ENCODE peak calls at places on chromosome 17, in eight cellular contexts. C is fibroblast of the aortic adventitia, Z is coronary artery, N is ovary, O is bronchial epithelial cell, B is GM23338, X is cardiac fibroblast, T is hepatocyte. J is an unnamed sample.

GRCh38 chr17:80637286-80637703 is 92.7 kb downstream of the RPTOR start:
- DNase-seq in C (no peak), Z (no peak), N (no peak), O (peak; percentile 19), B (no peak), X (no peak), T (peak; percentile 26), J (no peak)

GRCh38 chr17:55344514-55344997 is 77.1 kb downstream of the MMD start:
- DNase-seq in C (no peak), Z (no peak), N (no peak), O (no peak), B (no peak), X (no peak), T (no peak), J (no peak)

GRCh38 chr17:67239597-67239996 is 5.4 kb downstream of the HELZ start:
- DNase-seq in C (peak; percentile 83), Z (no peak), N (no peak), O (peak; percentile 67), B (no peak), X (peak; percentile 57), T (peak; percentile 72), J (peak; percentile 60)

GRCh38 chr17:67403065-67403464 is 26.0 kb downstream of the PITPNC1 start:
- DNase-seq in C (no peak), Z (no peak), N (no peak), O (no peak), B (no peak), X (no peak), T (no peak), J (no peak)

GRCh38 chr17:31404028-31404949 is 12.8 kb downstream of the RAB11FIP4 start:
- DNase-seq in C (no peak), Z (peak; percentile 55), N (no peak), O (peak; percentile 20), B (no peak), X (no peak), T (no peak), J (no peak)

GRCh38 chr17:386145-386876 is 33.7 kb upstream of the RPH3AL start:
- DNase-seq in C (no peak), Z (no peak), N (peak; percentile 83), O (no peak), B (peak; percentile 80), X (peak; percentile 30), T (peak; percentile 87), J (peak; percentile 13)

GRCh38 chr17:65551641-65552040 is 9.8 kb downstream of the AXIN2 start:
- DNase-seq in C (no peak), Z (no peak), N (no peak), O (no peak), B (no peak), X (no peak), T (no peak), J (no peak)

GRCh38 chr17:3911271-3912053 is 4.8 kb downstream of the P2RX1 start:
- DNase-seq in C (no peak), Z (no peak), N (no peak), O (no peak), B (peak; percentile 55), X (no peak), T (no peak), J (no peak)

GRCh38 chr17:39304188-39304587 is 78.4 kb upstream of the STAC2 start:
- DNase-seq in C (no peak), Z (no peak), N (no peak), O (no peak), B (no peak), X (no peak), T (no peak), J (no peak)

GRCh38 chr17:7173687-7174602 is 5.2 kb downstream of the ASGR1 start:
- DNase-seq in C (no peak), Z (no peak), N (peak; percentile 40), O (peak; percentile 29), B (peak; percentile 96), X (no peak), T (peak; percentile 63), J (peak; percentile 20)

GRCh38 chr17:79031996-79032875 is 8.3 kb downstream of the C1QTNF1 start:
- DNase-seq in C (no peak), Z (peak; percentile 53), N (no peak), O (no peak), B (no peak), X (no peak), T (no peak), J (no peak)

GRCh38 chr17:35520043-35520442 is 17.4 kb downstream of the SLFN12L start:
- DNase-seq in C (no peak), Z (no peak), N (no peak), O (peak; percentile 27), B (no peak), X (no peak), T (peak; percentile 32), J (no peak)

GRCh38 chr17:83031321-83031945 is 48.0 kb upstream of the METRNL start:
- DNase-seq in C (no peak), Z (peak; percentile 62), N (no peak), O (no peak), B (no peak), X (no peak), T (no peak), J (no peak)

GRCh38 chr17:58531661-58532554 is 17.5 kb upstream of the MTMR4 start:
- DNase-seq in C (no peak), Z (no peak), N (peak; percentile 65), O (peak; percentile 30), B (peak; percentile 83), X (no peak), T (peak; percentile 76), J (no peak)

GRCh38 chr17:7382901-7383300 is 2.0 kb downstream of the TNK1 start:
- DNase-seq in C (no peak), Z (no peak), N (no peak), O (no peak), B (no peak), X (no peak), T (no peak), J (no peak)

GRCh38 chr17:26809033-26809432 is 484.9 kb upstream of the WSB1 start:
- DNase-seq in C (peak; percentile 24), Z (no peak), N (no peak), O (peak; percentile 46), B (no peak), X (peak; percentile 6), T (no peak), J (peak; percentile 26)

GRCh38 chr17:82602986-82603385 is 45.3 kb downstream of the WDR45B start:
- DNase-seq in C (no peak), Z (no peak), N (no peak), O (no peak), B (no peak), X (no peak), T (no peak), J (peak; percentile 72)

GRCh38 chr17:7112527-7113108 is 2.0 kb downstream of the ASGR2 start:
- DNase-seq in C (no peak), Z (no peak), N (no peak), O (no peak), B (no peak), X (no peak), T (no peak), J (no peak)

DNA sequence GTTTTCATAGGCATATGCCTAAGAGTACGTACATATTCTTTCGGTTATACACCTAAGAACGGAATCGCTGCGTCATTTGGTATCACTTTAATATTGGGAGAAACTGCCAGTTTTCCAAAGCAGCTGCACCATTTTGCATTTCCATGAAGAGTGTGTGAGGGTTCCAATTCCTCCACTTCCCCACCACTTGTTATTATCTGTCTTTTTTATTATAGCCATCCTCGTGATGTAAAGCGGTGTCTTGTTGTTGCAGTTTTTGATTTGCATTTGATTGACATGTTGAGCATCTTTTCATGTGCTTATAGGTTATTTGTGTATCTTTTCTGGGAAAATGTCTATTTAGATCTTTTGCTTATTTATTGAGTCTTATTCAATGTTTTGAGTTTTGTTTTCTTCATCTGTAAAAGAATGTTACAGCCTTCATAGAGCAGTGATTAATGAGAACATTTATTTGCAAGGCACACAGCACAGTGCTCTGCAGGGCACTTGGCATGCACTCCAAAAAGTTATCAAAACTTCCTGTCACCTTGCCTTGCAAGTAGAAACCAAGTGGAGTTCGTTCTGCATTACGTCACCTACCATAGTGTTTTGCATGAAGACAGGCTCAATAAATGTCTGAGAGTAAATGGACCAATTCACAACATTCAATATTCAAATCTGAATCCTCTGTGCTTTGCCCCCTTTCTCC is 26.6 kb upstream of the ST6GALNAC1 start:
- DNase-seq in C (no peak), Z (no peak), N (no peak), O (peak; percentile 74), B (no peak), X (no peak), T (no peak), J (peak; percentile 34)
- H3K4me3 ChIP-seq in C (no peak overlapping the region), Z (no peak overlapping the region), N (no peak overlapping the region), O (no peak overlapping the region), B (peak overlapping the region; percentile 49), X (no peak overlapping the region), T (no peak overlapping the region), J (no peak overlapping the region)

DNA sequence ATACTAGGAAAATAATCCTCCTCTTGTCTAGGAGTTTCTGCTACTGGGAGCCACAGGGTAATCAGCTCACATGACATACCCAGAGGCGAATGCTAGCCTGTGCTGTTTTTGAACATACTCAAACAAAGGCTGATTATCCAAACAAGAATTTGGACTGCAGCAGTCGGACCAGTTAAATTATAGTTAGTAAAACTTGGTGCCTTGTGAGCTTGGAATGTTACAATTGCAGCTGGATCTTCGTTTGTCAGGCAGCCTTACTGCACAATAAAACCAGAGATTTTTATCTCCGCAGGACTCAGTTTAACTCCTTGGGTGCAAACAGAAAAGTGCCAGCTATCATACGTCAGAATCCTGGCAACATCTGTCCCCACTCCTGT is 163.8 kb upstream of the TBX2 start:
- DNase-seq in C (peak; percentile 35), Z (no peak), N (no peak), O (peak; percentile 10), B (no peak), X (peak; percentile 59), T (peak; percentile 48), J (peak; percentile 46)
- H3K4me3 ChIP-seq in C (no peak overlapping the region), Z (no peak overlapping the region), N (no peak overlapping the region), O (no peak overlapping the region), B (no peak overlapping the region), X (no peak overlapping the region), T (no peak overlapping the region), J (no peak overlapping the region)

GRCh38 chr17:72122002-72122310 is 1.1 kb downstream of the SOX9 start:
- DNase-seq in C (no peak), Z (no peak), N (no peak), O (no peak), B (no peak), X (no peak), T (peak; percentile 38), J (no peak)
- H3K4me3 ChIP-seq in C (peak overlapping the region; percentile 66), Z (peak overlapping the region; percentile 75), N (peak overlapping the region; percentile 32), O (peak overlapping the region; percentile 88), B (peak overlapping the region; percentile 85), X (peak overlapping the region; percentile 79), T (peak overlapping the region; percentile 83), J (peak overlapping the region; percentile 94)

DNA sequence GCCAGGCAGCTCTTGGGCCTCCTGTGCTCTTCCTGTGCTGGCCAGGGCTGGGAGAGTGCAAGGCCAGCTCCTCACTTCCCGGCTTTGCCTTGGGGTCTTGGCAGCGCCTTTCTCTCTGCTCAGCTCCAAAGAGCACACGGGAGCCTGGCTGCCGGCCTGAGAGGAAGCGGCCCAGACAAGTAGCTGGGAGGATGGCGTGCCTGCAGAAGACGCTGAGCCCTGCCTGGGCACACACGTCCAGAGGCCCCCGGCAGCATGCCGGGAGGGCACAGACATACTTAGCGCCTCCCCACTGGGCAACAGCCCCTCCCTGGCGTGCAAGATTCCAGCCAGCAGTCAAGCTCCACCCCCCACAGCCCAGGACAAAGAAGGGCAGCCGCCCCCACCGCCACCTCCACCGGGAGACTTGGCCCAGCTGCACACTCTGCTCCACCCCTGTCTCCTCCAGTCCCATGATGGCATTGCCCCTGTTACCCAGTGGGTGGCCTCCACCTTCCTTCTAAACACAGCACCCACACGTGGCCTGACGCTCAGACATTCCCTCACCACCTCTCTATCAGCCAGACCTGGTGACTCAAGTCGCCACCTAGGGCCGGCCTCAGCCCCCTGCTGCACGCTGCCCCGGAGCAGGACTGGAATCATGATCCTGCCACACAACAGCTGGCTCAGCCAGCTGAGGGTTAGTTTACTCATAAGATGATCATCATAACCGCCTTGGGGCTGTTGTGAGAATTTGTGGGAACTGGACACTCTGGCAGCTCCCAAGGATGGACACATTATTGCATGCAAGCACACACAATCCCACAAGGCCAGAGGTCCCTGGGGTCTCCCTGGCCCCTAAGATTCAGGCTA is 12.4 kb downstream of the SGCA start:
- DNase-seq in C (peak; percentile 96), Z (peak; percentile 96), N (peak; percentile 73), O (peak; percentile 100), B (peak; percentile 80), X (peak; percentile 99), T (peak; percentile 91), J (peak; percentile 99)
- H3K4me3 ChIP-seq in C (no peak overlapping the region), Z (peak overlapping the region; percentile 23), N (no peak overlapping the region), O (no peak overlapping the region), B (peak overlapping the region; percentile 49), X (no peak overlapping the region), T (no peak overlapping the region), J (no peak overlapping the region)

J was measured in astrocyte of the spinal cord.